ENCODE peak calls at places on chromosome 21, in five cellular contexts. One of them, this sample, is unnamed.

GRCh38 chr21:29233611-29234540 is 64.8 kb upstream of the BACH1 start:
- DNase-seq in SK-N-SH: no peak
- DNase-seq in HCT116: no peak
- DNase-seq in GM12878: peak; percentile 76
- DNase-seq in K562: no peak
- DNase-seq in this sample: no peak

GRCh38 chr21:45041351-45041805 is 33.0 kb upstream of the ADARB1 start:
- DNase-seq in SK-N-SH: no peak
- DNase-seq in HCT116: no peak
- DNase-seq in GM12878: no peak
- DNase-seq in K562: no peak
- DNase-seq in this sample: no peak

GRCh38 chr21:33931799-33932390 is 16.3 kb upstream of the ATP5PO start:
- DNase-seq in SK-N-SH: no peak
- DNase-seq in HCT116: no peak
- DNase-seq in GM12878: no peak
- DNase-seq in K562: peak; percentile 43
- DNase-seq in this sample: no peak

GRCh38 chr21:44618909-44619308 is 7.0 kb downstream of the KRTAP10-8 start:
- DNase-seq in SK-N-SH: no peak
- DNase-seq in HCT116: no peak
- DNase-seq in GM12878: no peak
- DNase-seq in K562: no peak
- DNase-seq in this sample: no peak

GRCh38 chr21:16912075-16912474 is 600.8 kb upstream of the CXADR start:
- DNase-seq in SK-N-SH: no peak
- DNase-seq in HCT116: no peak
- DNase-seq in GM12878: no peak
- DNase-seq in K562: no peak
- DNase-seq in this sample: no peak

GRCh38 chr21:40717008-40717407 is 129.9 kb downstream of the DSCAM start:
- DNase-seq in SK-N-SH: no peak
- DNase-seq in HCT116: no peak
- DNase-seq in GM12878: no peak
- DNase-seq in K562: peak; percentile 9
- DNase-seq in this sample: no peak

GRCh38 chr21:44509539-44509938 is 30.5 kb downstream of the KRTAP10-1 start:
- DNase-seq in SK-N-SH: peak; percentile 71
- DNase-seq in HCT116: peak; percentile 29
- DNase-seq in GM12878: no peak
- DNase-seq in K562: no peak
- DNase-seq in this sample: no peak

GRCh38 chr21:32554832-32555436 is 30.4 kb downstream of the TCP10L start:
- DNase-seq in SK-N-SH: no peak
- DNase-seq in HCT116: no peak
- DNase-seq in GM12878: no peak
- DNase-seq in K562: peak; percentile 60
- DNase-seq in this sample: no peak

GRCh38 chr21:44742418-44743153 is 31.2 kb upstream of the TSPEAR start:
- DNase-seq in SK-N-SH: no peak
- DNase-seq in HCT116: no peak
- DNase-seq in GM12878: no peak
- DNase-seq in K562: peak; percentile 41
- DNase-seq in this sample: peak; percentile 30

GRCh38 chr21:36769051-36769867 is 70.3 kb downstream of the SIM2 start:
- DNase-seq in SK-N-SH: no peak
- DNase-seq in HCT116: no peak
- DNase-seq in GM12878: no peak
- DNase-seq in K562: no peak
- DNase-seq in this sample: no peak

GRCh38 chr21:20996421-20997307 is 1.5 kb upstream of the NCAM2 start:
- DNase-seq in SK-N-SH: no peak
- DNase-seq in HCT116: no peak
- DNase-seq in GM12878: no peak
- DNase-seq in K562: no peak
- DNase-seq in this sample: no peak

GRCh38 chr21:37863842-37864241 is 52.4 kb downstream of the KCNJ6 start:
- DNase-seq in SK-N-SH: no peak
- DNase-seq in HCT116: no peak
- DNase-seq in GM12878: no peak
- DNase-seq in K562: peak; percentile 11
- DNase-seq in this sample: no peak
- TF ChIP-seq REST in SK-N-SH: no peak
- TF ChIP-seq REST in HCT116: no peak
- TF ChIP-seq REST in GM12878: no peak
- TF ChIP-seq REST in K562: no peak
- TF ChIP-seq REST in this sample: no peak

DNA sequence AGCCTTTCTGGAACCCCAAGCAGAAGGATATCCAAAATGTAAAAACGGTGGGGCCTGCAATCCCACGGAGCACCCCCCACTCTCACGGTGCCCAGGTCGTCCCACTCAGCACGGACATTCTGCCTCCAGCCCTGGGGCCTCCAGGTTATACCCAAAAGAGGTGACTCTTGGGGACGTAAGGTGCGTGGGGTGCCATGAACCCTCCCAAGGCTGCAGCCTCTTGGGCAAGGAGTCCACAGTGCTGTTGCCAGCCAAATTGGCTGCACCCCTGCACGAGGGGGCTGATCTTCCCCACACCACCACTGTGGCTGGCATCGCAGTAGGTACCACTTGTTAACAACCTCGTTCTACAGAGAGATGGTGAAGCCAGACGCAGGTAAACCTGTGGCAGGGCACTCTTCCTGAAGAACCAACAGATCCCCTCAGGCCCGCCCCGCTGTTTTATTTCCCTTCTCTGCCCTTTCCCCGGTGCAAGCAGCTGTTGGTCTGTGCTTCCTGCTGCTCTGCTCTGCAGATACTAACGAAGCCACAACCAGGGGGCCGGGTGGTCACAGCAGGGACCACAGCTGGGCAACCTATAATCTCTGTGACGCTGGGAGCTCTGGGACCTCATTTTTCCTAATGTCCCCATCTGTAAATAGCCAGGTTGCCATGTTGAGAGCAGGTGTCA is 8.7 kb downstream of the TFF3 start:
- DNase-seq in SK-N-SH: no peak
- DNase-seq in HCT116: no peak
- DNase-seq in GM12878: no peak
- DNase-seq in K562: no peak
- DNase-seq in this sample: no peak
- TF ChIP-seq ZBTB33 in SK-N-SH: no peak
- TF ChIP-seq ZBTB33 in HCT116: no peak
- TF ChIP-seq ZBTB33 in GM12878: no peak
- TF ChIP-seq ZBTB33 in K562: no peak
- TF ChIP-seq ZBTB33 in this sample: no peak

GRCh38 chr21:46165099-46165498 is 9.7 kb upstream of the FTCD start:
- DNase-seq in SK-N-SH: no peak
- DNase-seq in HCT116: no peak
- DNase-seq in GM12878: no peak
- DNase-seq in K562: no peak
- DNase-seq in this sample: no peak

GRCh38 chr21:46171996-46172862 is 12.0 kb downstream of the SPATC1L start:
- DNase-seq in SK-N-SH: no peak
- DNase-seq in HCT116: no peak
- DNase-seq in GM12878: no peak
- DNase-seq in K562: peak; percentile 48
- DNase-seq in this sample: no peak

GRCh38 chr21:46171585-46171984 is 12.7 kb downstream of the SPATC1L start:
- DNase-seq in SK-N-SH: no peak
- DNase-seq in HCT116: no peak
- DNase-seq in GM12878: no peak
- DNase-seq in K562: no peak
- DNase-seq in this sample: no peak

GRCh38 chr21:46168238-46168637 is 12.9 kb upstream of the FTCD start:
- DNase-seq in SK-N-SH: no peak
- DNase-seq in HCT116: no peak
- DNase-seq in GM12878: no peak
- DNase-seq in K562: no peak
- DNase-seq in this sample: no peak

GRCh38 chr21:46168659-46169386 is 13.4 kb upstream of the FTCD start:
- DNase-seq in SK-N-SH: no peak
- DNase-seq in HCT116: no peak
- DNase-seq in GM12878: no peak
- DNase-seq in K562: no peak
- DNase-seq in this sample: no peak
- TF ChIP-seq REST in SK-N-SH: no peak
- TF ChIP-seq REST in HCT116: no peak
- TF ChIP-seq REST in GM12878: no peak
- TF ChIP-seq REST in K562: no peak
- TF ChIP-seq REST in this sample: no peak

GRCh38 chr21:35599164-35599563 is 461.2 kb downstream of the SETD4 start:
- DNase-seq in SK-N-SH: no peak
- DNase-seq in HCT116: no peak
- DNase-seq in GM12878: no peak
- DNase-seq in K562: no peak
- DNase-seq in this sample: no peak
- TF ChIP-seq ZBTB33 in SK-N-SH: no peak
- TF ChIP-seq ZBTB33 in HCT116: no peak
- TF ChIP-seq ZBTB33 in GM12878: no peak
- TF ChIP-seq ZBTB33 in K562: no peak
- TF ChIP-seq ZBTB33 in this sample: no peak

GRCh38 chr21:26759731-26760130 is 85.5 kb downstream of the ADAMTS1 start:
- DNase-seq in SK-N-SH: no peak
- DNase-seq in HCT116: no peak
- DNase-seq in GM12878: no peak
- DNase-seq in K562: no peak
- DNase-seq in this sample: no peak
- TF ChIP-seq REST in SK-N-SH: no peak
- TF ChIP-seq REST in HCT116: no peak
- TF ChIP-seq REST in GM12878: no peak
- TF ChIP-seq REST in K562: no peak
- TF ChIP-seq REST in this sample: no peak

This sample was measured in HepG2.